ENCODE peak calls at places on chromosomes 7 and 10, in eight cellular contexts. M is HFFc6; C is ELR; I is GM23248; F is iPS-NIHi11; A is fibroblast of mammary gland; Y is activated naive CD8-positive, alpha-beta T cell treated with anti-CD3 and anti-CD28 coated beads for 36 hours; W is MM.1S. P is an unnamed sample.

GRCh38 chr7:137704723-137705122 is 142.1 kb downstream of the DGKI start:
- DNase-seq in A (no peak), I (no peak), F (no peak), C (no peak), M (no peak), Y (no peak), W (no peak), P (no peak)

GRCh38 chr10:60663850-60664249 is 114.4 kb upstream of the CDK1 start:
- DNase-seq in M (no peak), I (no peak), W (no peak), A (no peak), C (no peak), Y (no peak), F (no peak), P (no peak)

GRCh38 chr10:3942930-3943489 is 158.0 kb upstream of the KLF6 start:
- DNase-seq in Y (no peak), M (no peak), W (no peak), A (no peak), I (no peak), C (no peak), F (no peak), P (no peak)

GRCh38 chr7:104123786-104124185 is 84.0 kb downstream of the ORC5 start:
- DNase-seq in F (no peak), M (peak; percentile 69), Y (no peak), A (peak; percentile 51), C (peak; percentile 82), I (peak; percentile 52), W (no peak), P (peak; percentile 16)

GRCh38 chr10:117673611-117674010 is 131.1 kb downstream of the EMX2 start:
- DNase-seq in I (peak; percentile 59), W (no peak), A (peak; percentile 10), F (no peak), C (no peak), Y (no peak), M (no peak), P (no peak)

GRCh38 chr7:40700653-40701475 is 566.1 kb downstream of the SUGCT start:
- DNase-seq in C (no peak), F (peak; percentile 16), Y (peak; percentile 33), I (peak; percentile 53), W (no peak), M (peak; percentile 4), A (peak; percentile 36), P (no peak)

GRCh38 chr10:93766918-93767317 is 9.2 kb downstream of the LGI1 start:
- DNase-seq in M (no peak), W (no peak), F (no peak), A (no peak), Y (no peak), C (no peak), I (no peak), P (no peak)

GRCh38 chr10:69057261-69057950 is 30.5 kb upstream of the SRGN start:
- DNase-seq in W (no peak), C (peak; percentile 8), I (no peak), F (no peak), Y (no peak), M (no peak), A (no peak), P (no peak)

GRCh38 chr10:103502849-103503660 is 9.6 kb downstream of the NEURL1 start:
- DNase-seq in I (no peak), Y (no peak), A (no peak), C (no peak), W (no peak), F (no peak), M (no peak), P (no peak)

GRCh38 chr10:88540355-88540754 is 42.8 kb downstream of the RNLS start:
- DNase-seq in Y (no peak), W (no peak), C (no peak), F (no peak), A (no peak), M (no peak), I (no peak), P (no peak)

GRCh38 chr10:48496831-48497792 is 107.8 kb downstream of the ARHGAP22 start:
- DNase-seq in I (peak; percentile 90), M (peak; percentile 72), A (peak; percentile 80), F (no peak), Y (no peak), C (peak; percentile 82), W (no peak), P (peak; percentile 69)

GRCh38 chr10:76185476-76186255 is 754.2 kb downstream of the LRMDA start:
- DNase-seq in I (no peak), W (no peak), C (no peak), Y (no peak), A (no peak), F (no peak), M (no peak), P (no peak)

GRCh38 chr10:88227342-88228018 is 355.6 kb downstream of the RNLS start:
- DNase-seq in C (no peak), M (no peak), W (no peak), Y (no peak), A (peak; percentile 80), F (peak; percentile 67), I (no peak), P (peak; percentile 35)

GRCh38 chr10:5509236-5509635 is 9.9 kb upstream of the CALML5 start:
- DNase-seq in A (no peak), Y (no peak), C (no peak), I (no peak), W (no peak), M (no peak), F (no peak), P (no peak)

GRCh38 chr10:8051851-8052257 is 2.6 kb upstream of the GATA3 start:
- DNase-seq in Y (no peak), W (no peak), M (no peak), C (no peak), F (no peak), I (no peak), A (no peak), P (no peak)

GRCh38 chr10:1779796-1780195 is 42.5 kb upstream of the ADARB2 start:
- DNase-seq in M (no peak), C (no peak), I (no peak), F (no peak), W (no peak), Y (no peak), A (no peak), P (no peak)

GRCh38 chr7:118080947-118081346 is 103.0 kb upstream of the LSM8 start:
- DNase-seq in W (peak; percentile 23), C (peak; percentile 66), M (no peak), I (peak; percentile 63), A (peak; percentile 86), F (peak; percentile 50), Y (peak; percentile 53), P (peak; percentile 82)

GRCh38 chr7:128387663-128388485 is 21.9 kb downstream of the IMPDH1 start:
- DNase-seq in A (peak; percentile 79), I (peak; percentile 81), C (peak; percentile 76), M (peak; percentile 51), W (peak; percentile 65), F (peak; percentile 97), Y (peak; percentile 65), P (peak; percentile 72)

GRCh38 chr7:102273749-102274712 is 12.6 kb upstream of the SH2B2 start:
- DNase-seq in Y (no peak), C (no peak), I (peak; percentile 54), F (peak; percentile 56), M (peak; percentile 86), A (peak; percentile 57), W (no peak), P (peak; percentile 71)

GRCh38 chr7:38367301-38367700 is 93.9 kb upstream of the TARP start:
- DNase-seq in A (peak; percentile 21), M (no peak), I (no peak), F (no peak), Y (peak; percentile 21), W (peak; percentile 80), C (no peak), P (no peak)

GRCh38 chr10:114632869-114633715 is 25.0 kb downstream of the ABLIM1 start:
- DNase-seq in W (no peak), Y (no peak), I (peak; percentile 92), M (peak; percentile 90), C (peak; percentile 87), F (peak; percentile 27), A (peak; percentile 79), P (peak; percentile 97)

GRCh38 chr7:26735976-26736600 is 128.3 kb downstream of the SKAP2 start:
- DNase-seq in W (no peak), A (no peak), Y (no peak), M (no peak), F (peak; percentile 16), C (no peak), I (no peak), P (no peak)

GRCh38 chr10:70834448-70835151 is 18.9 kb downstream of the SGPL1 start:
- DNase-seq in M (no peak), A (no peak), Y (no peak), I (no peak), C (no peak), F (no peak), W (no peak), P (no peak)

GRCh38 chr10:13338337-13339128 is 9.6 kb downstream of the SEPHS1 start:
- DNase-seq in I (peak; percentile 74), A (peak; percentile 80), Y (no peak), W (no peak), C (no peak), F (no peak), M (peak; percentile 54), P (no peak)

GRCh38 chr10:62170738-62171137 is 97.9 kb downstream of the RTKN2 start:
- DNase-seq in A (no peak), M (no peak), W (no peak), I (no peak), F (no peak), Y (no peak), C (no peak), P (no peak)

GRCh38 chr10:119455609-119456434 is 86.7 kb downstream of the RGS10 start:
- DNase-seq in Y (no peak), A (no peak), F (no peak), I (no peak), M (no peak), C (no peak), W (no peak), P (no peak)

GRCh38 chr7:26515462-26515861 is 223.8 kb downstream of the SNX10 start:
- DNase-seq in F (peak; percentile 48), Y (no peak), W (peak; percentile 10), I (no peak), A (no peak), C (no peak), M (no peak), P (no peak)

GRCh38 chr7:137634356-137634755 is 212.4 kb downstream of the DGKI start:
- DNase-seq in A (no peak), W (no peak), Y (no peak), F (no peak), M (no peak), C (no peak), I (no peak), P (no peak)

GRCh38 chr7:50957427-50957826 is 174.7 kb upstream of the GRB10 start:
- DNase-seq in C (no peak), F (no peak), M (no peak), A (no peak), I (no peak), W (no peak), Y (no peak), P (no peak)

GRCh38 chr7:8185907-8186306 is 76.1 kb downstream of the ICA1 start:
- DNase-seq in C (no peak), A (no peak), F (no peak), I (no peak), M (no peak), W (no peak), Y (no peak), P (no peak)

GRCh38 chr7:108455833-108456677 is at the start of gene NRCAM:
- DNase-seq in M (no peak), A (peak; percentile 32), F (peak; percentile 96), Y (peak; percentile 76), I (peak; percentile 59), C (peak; percentile 42), W (no peak), P (peak; percentile 39)

GRCh38 chr7:17690030-17690429 is 250.3 kb downstream of the SNX13 start:
- DNase-seq in C (peak; percentile 80), M (peak; percentile 80), W (peak; percentile 79), F (no peak), A (peak; percentile 98), I (peak; percentile 90), Y (no peak), P (peak; percentile 88)

GRCh38 chr10:130492266-130492934 is 356.2 kb downstream of the GLRX3 start:
- DNase-seq in M (no peak), Y (no peak), F (no peak), A (no peak), C (no peak), W (no peak), I (no peak), P (no peak)

GRCh38 chr7:585229-585711 is 65.6 kb upstream of the PDGFA start:
- DNase-seq in C (no peak), A (peak; percentile 25), W (no peak), F (no peak), M (no peak), I (peak; percentile 10), Y (peak; percentile 71), P (peak; percentile 48)